ENCODE peak calls at places on chromosomes 2 and 18, in eight cellular contexts. One of them, this sample, is unnamed.
A peak's percentile ranks its signal among the peaks of the same experiment; 100 is the strongest.

GRCh38 chr2:51490576-51491234 is 458.8 kb upstream of the NRXN1 start:
- DNase-seq in kidney: no peak
- DNase-seq in naive thymus-derived CD4-positive, alpha-beta T cell: no peak
- DNase-seq in fibroblast of pulmonary artery: no peak
- DNase-seq in A549: no peak
- DNase-seq in SJSA1: no peak
- DNase-seq in AG10803: no peak
- DNase-seq in neural progenitor cell: no peak
- DNase-seq in this sample: no peak

GRCh38 chr2:240374085-240374907 is 61.2 kb upstream of the GPC1 start:
- DNase-seq in neural progenitor cell: no peak
- DNase-seq in AG10803: peak; percentile 95
- DNase-seq in naive thymus-derived CD4-positive, alpha-beta T cell: no peak
- DNase-seq in kidney: peak; percentile 89
- DNase-seq in fibroblast of pulmonary artery: peak; percentile 89
- DNase-seq in SJSA1: peak; percentile 96
- DNase-seq in A549: peak; percentile 75
- DNase-seq in this sample: peak; percentile 97

GRCh38 chr18:27605107-27605834 is 420.2 kb upstream of the CHST9 start:
- DNase-seq in fibroblast of pulmonary artery: peak; percentile 87
- DNase-seq in A549: peak; percentile 7
- DNase-seq in kidney: no peak
- DNase-seq in naive thymus-derived CD4-positive, alpha-beta T cell: no peak
- DNase-seq in AG10803: peak; percentile 71
- DNase-seq in neural progenitor cell: peak; percentile 88
- DNase-seq in SJSA1: peak; percentile 71
- DNase-seq in this sample: peak; percentile 73

GRCh38 chr2:63679252-63679850 is 90.6 kb downstream of the MDH1 start:
- DNase-seq in neural progenitor cell: no peak
- DNase-seq in AG10803: peak; percentile 40
- DNase-seq in fibroblast of pulmonary artery: no peak
- DNase-seq in SJSA1: no peak
- DNase-seq in kidney: no peak
- DNase-seq in naive thymus-derived CD4-positive, alpha-beta T cell: no peak
- DNase-seq in A549: no peak
- DNase-seq in this sample: no peak

GRCh38 chr2:6913415-6914157 is 3.6 kb upstream of the RNF144A start:
- DNase-seq in neural progenitor cell: no peak
- DNase-seq in fibroblast of pulmonary artery: no peak
- DNase-seq in kidney: no peak
- DNase-seq in AG10803: no peak
- DNase-seq in naive thymus-derived CD4-positive, alpha-beta T cell: no peak
- DNase-seq in SJSA1: no peak
- DNase-seq in A549: no peak
- DNase-seq in this sample: no peak

GRCh38 chr2:12321017-12321641 is 395.6 kb upstream of the TRIB2 start:
- DNase-seq in neural progenitor cell: no peak
- DNase-seq in SJSA1: peak; percentile 70
- DNase-seq in A549: no peak
- DNase-seq in naive thymus-derived CD4-positive, alpha-beta T cell: no peak
- DNase-seq in kidney: no peak
- DNase-seq in fibroblast of pulmonary artery: peak; percentile 98
- DNase-seq in AG10803: peak; percentile 96
- DNase-seq in this sample: peak; percentile 96

GRCh38 chr2:178265851-178266250 is 71.5 kb downstream of the OSBPL6 start:
- DNase-seq in naive thymus-derived CD4-positive, alpha-beta T cell: no peak
- DNase-seq in neural progenitor cell: no peak
- DNase-seq in A549: no peak
- DNase-seq in AG10803: no peak
- DNase-seq in kidney: no peak
- DNase-seq in SJSA1: no peak
- DNase-seq in fibroblast of pulmonary artery: no peak
- DNase-seq in this sample: no peak

GRCh38 chr2:96153991-96154431 is 8.8 kb upstream of the DUSP2 start:
- DNase-seq in naive thymus-derived CD4-positive, alpha-beta T cell: no peak
- DNase-seq in kidney: no peak
- DNase-seq in A549: no peak
- DNase-seq in fibroblast of pulmonary artery: no peak
- DNase-seq in neural progenitor cell: no peak
- DNase-seq in SJSA1: no peak
- DNase-seq in AG10803: no peak
- DNase-seq in this sample: no peak

GRCh38 chr18:30556112-30556511 is 486.4 kb downstream of the DSC3 start:
- DNase-seq in fibroblast of pulmonary artery: no peak
- DNase-seq in kidney: no peak
- DNase-seq in AG10803: no peak
- DNase-seq in SJSA1: no peak
- DNase-seq in neural progenitor cell: no peak
- DNase-seq in A549: no peak
- DNase-seq in naive thymus-derived CD4-positive, alpha-beta T cell: no peak
- DNase-seq in this sample: no peak

GRCh38 chr2:100653449-100654045 is 90.8 kb downstream of the PDCL3 start:
- DNase-seq in AG10803: no peak
- DNase-seq in fibroblast of pulmonary artery: no peak
- DNase-seq in A549: no peak
- DNase-seq in naive thymus-derived CD4-positive, alpha-beta T cell: peak; percentile 37
- DNase-seq in SJSA1: no peak
- DNase-seq in neural progenitor cell: no peak
- DNase-seq in kidney: no peak
- DNase-seq in this sample: no peak

GRCh38 chr18:9712606-9713005 is 4.5 kb downstream of the RAB31 start:
- DNase-seq in naive thymus-derived CD4-positive, alpha-beta T cell: no peak
- DNase-seq in SJSA1: no peak
- DNase-seq in AG10803: peak; percentile 85
- DNase-seq in fibroblast of pulmonary artery: peak; percentile 68
- DNase-seq in A549: no peak
- DNase-seq in neural progenitor cell: no peak
- DNase-seq in kidney: no peak
- DNase-seq in this sample: no peak

GRCh38 chr2:157840568-157841156 is 35.5 kb downstream of the ACVR1 start:
- DNase-seq in neural progenitor cell: no peak
- DNase-seq in SJSA1: no peak
- DNase-seq in AG10803: no peak
- DNase-seq in A549: no peak
- DNase-seq in fibroblast of pulmonary artery: no peak
- DNase-seq in kidney: peak; percentile 84
- DNase-seq in naive thymus-derived CD4-positive, alpha-beta T cell: no peak
- DNase-seq in this sample: no peak

GRCh38 chr2:223930002-223930976 is 14.8 kb downstream of the WDFY1 start:
- DNase-seq in kidney: peak; percentile 88
- DNase-seq in A549: no peak
- DNase-seq in neural progenitor cell: no peak
- DNase-seq in AG10803: no peak
- DNase-seq in fibroblast of pulmonary artery: no peak
- DNase-seq in SJSA1: no peak
- DNase-seq in naive thymus-derived CD4-positive, alpha-beta T cell: no peak
- DNase-seq in this sample: no peak

GRCh38 chr2:195486987-195487644 is 169.9 kb upstream of the SLC39A10 start:
- DNase-seq in naive thymus-derived CD4-positive, alpha-beta T cell: no peak
- DNase-seq in SJSA1: peak; percentile 65
- DNase-seq in neural progenitor cell: no peak
- DNase-seq in A549: peak; percentile 24
- DNase-seq in kidney: no peak
- DNase-seq in AG10803: peak; percentile 38
- DNase-seq in fibroblast of pulmonary artery: peak; percentile 76
- DNase-seq in this sample: peak; percentile 57

GRCh38 chr2:133317161-133317560 is 251.1 kb downstream of the NCKAP5 start:
- DNase-seq in AG10803: no peak
- DNase-seq in neural progenitor cell: no peak
- DNase-seq in kidney: no peak
- DNase-seq in naive thymus-derived CD4-positive, alpha-beta T cell: no peak
- DNase-seq in fibroblast of pulmonary artery: no peak
- DNase-seq in A549: no peak
- DNase-seq in SJSA1: no peak
- DNase-seq in this sample: no peak

GRCh38 chr2:37378411-37378810 is 34.0 kb downstream of the QPCT start:
- DNase-seq in AG10803: peak; percentile 90
- DNase-seq in fibroblast of pulmonary artery: peak; percentile 35
- DNase-seq in SJSA1: peak; percentile 54
- DNase-seq in naive thymus-derived CD4-positive, alpha-beta T cell: no peak
- DNase-seq in neural progenitor cell: no peak
- DNase-seq in kidney: no peak
- DNase-seq in A549: no peak
- DNase-seq in this sample: peak; percentile 69
- H3K4me3 ChIP-seq in AG10803: no peak overlapping the region
- H3K4me3 ChIP-seq in fibroblast of pulmonary artery: no peak overlapping the region
- H3K4me3 ChIP-seq in SJSA1: no peak overlapping the region
- H3K4me3 ChIP-seq in naive thymus-derived CD4-positive, alpha-beta T cell: no peak overlapping the region
- H3K4me3 ChIP-seq in neural progenitor cell: no peak overlapping the region
- H3K4me3 ChIP-seq in kidney: no peak overlapping the region
- H3K4me3 ChIP-seq in A549: no peak overlapping the region
- H3K4me3 ChIP-seq in this sample: no peak overlapping the region

DNA sequence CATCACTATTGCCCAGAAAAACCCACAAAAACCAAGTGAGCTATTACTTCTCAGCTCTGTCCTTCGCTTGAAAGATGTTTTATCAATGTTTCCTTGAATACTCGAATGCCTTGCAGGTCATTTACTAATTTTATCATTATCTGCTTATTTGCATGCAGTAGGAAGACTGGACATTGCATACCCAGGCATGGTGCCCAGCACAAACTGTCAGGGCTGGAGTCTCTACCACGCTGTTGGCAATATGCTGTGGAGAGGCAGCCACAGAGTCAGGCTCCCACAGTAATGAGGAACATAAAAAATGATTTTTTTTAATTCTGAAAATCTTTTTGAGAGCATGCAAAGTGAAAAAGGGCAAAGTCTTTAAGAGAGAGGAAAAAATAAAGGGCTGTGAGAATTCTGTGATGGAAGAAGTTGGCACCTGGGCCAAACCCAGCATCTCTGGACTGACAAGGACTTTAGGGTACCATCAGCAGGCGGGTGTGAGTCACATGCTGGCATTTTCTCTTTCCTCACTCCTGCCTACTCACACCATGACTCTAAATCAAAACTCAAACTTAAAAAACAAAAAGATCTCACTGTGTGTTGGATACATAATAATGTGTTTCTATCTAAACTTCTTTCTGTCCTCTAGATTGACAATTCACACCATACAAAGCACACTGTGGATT is 709.8 kb upstream of the FANCL start:
- DNase-seq in AG10803: no peak
- DNase-seq in SJSA1: no peak
- DNase-seq in neural progenitor cell: no peak
- DNase-seq in kidney: no peak
- DNase-seq in naive thymus-derived CD4-positive, alpha-beta T cell: no peak
- DNase-seq in fibroblast of pulmonary artery: no peak
- DNase-seq in A549: no peak
- DNase-seq in this sample: no peak
- H3K4me3 ChIP-seq in AG10803: no peak overlapping the region
- H3K4me3 ChIP-seq in SJSA1: no peak overlapping the region
- H3K4me3 ChIP-seq in neural progenitor cell: no peak overlapping the region
- H3K4me3 ChIP-seq in kidney: no peak overlapping the region
- H3K4me3 ChIP-seq in naive thymus-derived CD4-positive, alpha-beta T cell: no peak overlapping the region
- H3K4me3 ChIP-seq in fibroblast of pulmonary artery: no peak overlapping the region
- H3K4me3 ChIP-seq in A549: no peak overlapping the region
- H3K4me3 ChIP-seq in this sample: no peak overlapping the region

GRCh38 chr18:70368903-70369302 is 80.1 kb downstream of the SOCS6 start:
- DNase-seq in fibroblast of pulmonary artery: peak; percentile 26
- DNase-seq in SJSA1: no peak
- DNase-seq in A549: no peak
- DNase-seq in AG10803: peak; percentile 63
- DNase-seq in neural progenitor cell: no peak
- DNase-seq in naive thymus-derived CD4-positive, alpha-beta T cell: no peak
- DNase-seq in kidney: no peak
- DNase-seq in this sample: peak; percentile 55

GRCh38 chr18:70366670-70367069 is 77.8 kb downstream of the SOCS6 start:
- DNase-seq in neural progenitor cell: no peak
- DNase-seq in kidney: no peak
- DNase-seq in AG10803: peak; percentile 36
- DNase-seq in A549: no peak
- DNase-seq in fibroblast of pulmonary artery: no peak
- DNase-seq in SJSA1: no peak
- DNase-seq in naive thymus-derived CD4-positive, alpha-beta T cell: no peak
- DNase-seq in this sample: no peak

GRCh38 chr18:70363861-70364260 is 75.0 kb downstream of the SOCS6 start:
- DNase-seq in fibroblast of pulmonary artery: peak; percentile 67
- DNase-seq in SJSA1: no peak
- DNase-seq in naive thymus-derived CD4-positive, alpha-beta T cell: no peak
- DNase-seq in AG10803: peak; percentile 50
- DNase-seq in neural progenitor cell: no peak
- DNase-seq in kidney: no peak
- DNase-seq in A549: no peak
- DNase-seq in this sample: peak; percentile 51

GRCh38 chr18:70365361-70365760 is 76.5 kb downstream of the SOCS6 start:
- DNase-seq in SJSA1: no peak
- DNase-seq in naive thymus-derived CD4-positive, alpha-beta T cell: no peak
- DNase-seq in kidney: no peak
- DNase-seq in fibroblast of pulmonary artery: no peak
- DNase-seq in A549: no peak
- DNase-seq in neural progenitor cell: no peak
- DNase-seq in AG10803: no peak
- DNase-seq in this sample: no peak

DNA sequence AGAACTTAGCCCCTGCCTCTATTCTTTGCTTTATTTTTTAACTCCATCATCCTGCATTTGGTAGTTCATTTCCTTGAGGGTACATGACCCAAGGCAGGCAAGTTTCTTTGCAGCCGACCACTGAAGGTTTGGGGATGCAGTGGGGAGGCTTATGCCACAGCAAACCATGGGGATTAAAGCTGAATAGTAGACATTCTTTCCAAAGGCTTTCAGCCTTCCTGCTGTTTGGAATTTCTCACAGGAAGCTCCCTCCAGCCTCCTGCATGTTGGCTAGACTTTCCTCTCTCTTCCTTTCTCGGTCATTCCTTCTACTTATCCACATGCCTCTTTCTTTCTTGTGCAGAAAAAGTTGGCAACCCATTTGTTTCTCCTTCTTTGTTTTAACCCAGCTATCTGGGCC is 77.3 kb downstream of the SOCS6 start:
- DNase-seq in A549: no peak
- DNase-seq in kidney: no peak
- DNase-seq in naive thymus-derived CD4-positive, alpha-beta T cell: no peak
- DNase-seq in fibroblast of pulmonary artery: no peak
- DNase-seq in SJSA1: no peak
- DNase-seq in AG10803: no peak
- DNase-seq in neural progenitor cell: peak; percentile 82
- DNase-seq in this sample: no peak
- H3K4me3 ChIP-seq in A549: no peak overlapping the region
- H3K4me3 ChIP-seq in kidney: no peak overlapping the region
- H3K4me3 ChIP-seq in naive thymus-derived CD4-positive, alpha-beta T cell: no peak overlapping the region
- H3K4me3 ChIP-seq in fibroblast of pulmonary artery: no peak overlapping the region
- H3K4me3 ChIP-seq in SJSA1: no peak overlapping the region
- H3K4me3 ChIP-seq in AG10803: no peak overlapping the region
- H3K4me3 ChIP-seq in neural progenitor cell: no peak overlapping the region
- H3K4me3 ChIP-seq in this sample: no peak overlapping the region

DNA sequence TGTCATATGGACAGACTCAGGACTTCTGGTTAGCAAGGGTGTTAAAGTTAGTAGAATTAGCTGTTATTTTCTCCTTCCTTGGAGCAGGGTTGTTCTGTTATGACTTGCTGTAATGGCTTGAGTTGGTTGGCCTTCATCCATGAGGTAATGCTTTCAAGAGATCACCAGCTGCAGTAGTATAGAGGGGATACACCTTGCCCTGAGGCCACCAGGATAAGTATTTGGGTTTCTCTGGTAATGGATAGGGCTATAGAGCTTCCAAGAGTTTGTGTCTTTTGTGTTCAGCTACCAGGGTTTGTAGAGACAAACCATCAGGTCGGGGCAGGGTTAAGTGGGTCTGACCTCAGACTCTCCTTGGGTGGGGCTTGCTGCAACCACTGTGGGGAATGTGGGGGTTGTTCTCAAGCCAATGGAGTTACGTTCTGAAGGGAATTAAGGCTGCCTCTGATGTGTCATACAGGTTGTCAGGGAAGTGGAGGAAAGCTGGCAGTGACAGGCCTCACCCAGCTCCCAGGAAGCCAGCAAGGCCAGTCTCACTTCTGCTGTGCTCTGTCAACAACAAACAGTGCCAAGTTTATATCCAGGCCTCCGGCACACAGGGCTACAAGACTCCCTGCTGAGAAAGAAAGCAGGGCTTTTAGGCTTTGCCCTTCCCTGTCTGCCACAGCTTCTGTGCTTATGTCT is 356.6 kb downstream of the SPAG16 start:
- DNase-seq in kidney: no peak
- DNase-seq in AG10803: no peak
- DNase-seq in neural progenitor cell: no peak
- DNase-seq in A549: no peak
- DNase-seq in naive thymus-derived CD4-positive, alpha-beta T cell: no peak
- DNase-seq in fibroblast of pulmonary artery: no peak
- DNase-seq in SJSA1: no peak
- DNase-seq in this sample: no peak
- H3K4me3 ChIP-seq in kidney: no peak overlapping the region
- H3K4me3 ChIP-seq in AG10803: no peak overlapping the region
- H3K4me3 ChIP-seq in neural progenitor cell: no peak overlapping the region
- H3K4me3 ChIP-seq in A549: no peak overlapping the region
- H3K4me3 ChIP-seq in naive thymus-derived CD4-positive, alpha-beta T cell: no peak overlapping the region
- H3K4me3 ChIP-seq in fibroblast of pulmonary artery: no peak overlapping the region
- H3K4me3 ChIP-seq in SJSA1: no peak overlapping the region
- H3K4me3 ChIP-seq in this sample: no peak overlapping the region

This sample was measured in foreskin fibroblast.